ENCODE peak calls at places on chromosomes 13 and 19, in ten cellular contexts. T is left lung, E is uterus, B is left ventricle myocardium inferior, S is IMR-90, W is bronchial epithelial cell, F is hepatocyte, M is cardiac fibroblast, N is GM06990, A is fibroblast of mammary gland. I is an unnamed sample.
A peak's percentile ranks its signal among the peaks of the same experiment; 100 is the strongest.

GRCh38 chr19:38093587-38093986 is 130.4 kb downstream of the DPF1 start:
- DNase-seq in S (no peak), E (no peak), A (no peak), M (no peak), W (no peak), F (no peak), B (peak; percentile 58), T (no peak), N (no peak), I (no peak)

GRCh38 chr13:100035936-100036335 is 53.0 kb upstream of the PCCA start:
- DNase-seq in B (no peak), E (no peak), T (no peak), M (no peak), F (no peak), A (no peak), W (peak; percentile 7), S (no peak), N (no peak), I (no peak)

GRCh38 chr13:23608704-23609413 is 38.6 kb downstream of the TNFRSF19 start:
- DNase-seq in W (no peak), N (no peak), T (no peak), A (peak; percentile 32), S (peak; percentile 42), M (peak; percentile 49), B (peak; percentile 59), F (no peak), E (peak; percentile 62), I (peak; percentile 46)

GRCh38 chr19:55454787-55455243 is 6.6 kb downstream of the ISOC2 start:
- DNase-seq in T (peak; percentile 80), A (peak; percentile 43), N (no peak), S (peak; percentile 22), B (no peak), W (no peak), E (no peak), F (no peak), M (peak; percentile 54), I (peak; percentile 37)

GRCh38 chr13:41461527-41462124 is 4.3 kb downstream of the RGCC start:
- DNase-seq in E (no peak), S (no peak), A (no peak), M (no peak), N (peak; percentile 22), T (no peak), B (no peak), W (no peak), F (no peak), I (no peak)

GRCh38 chr13:110942248-110942981 is 27.5 kb upstream of the ANKRD10 start:
- DNase-seq in S (peak; percentile 44), W (peak; percentile 73), E (no peak), T (no peak), B (no peak), F (no peak), M (peak; percentile 17), A (peak; percentile 14), N (peak; percentile 41), I (no peak)

GRCh38 chr19:16403151-16403977 is 68.4 kb downstream of the EPS15L1 start:
- DNase-seq in S (no peak), W (no peak), T (no peak), N (no peak), A (no peak), M (no peak), B (peak; percentile 39), E (peak; percentile 56), F (no peak), I (no peak)

GRCh38 chr13:27919934-27920676 is at the start of gene PDX1:
- DNase-seq in T (peak; percentile 84), E (no peak), F (peak; percentile 77), M (no peak), N (no peak), S (no peak), B (peak; percentile 27), A (no peak), W (no peak), I (no peak)

GRCh38 chr13:64239372-64239771 is 2823.7 kb upstream of the PCDH20 start:
- DNase-seq in F (no peak), N (no peak), S (peak; percentile 70), T (no peak), B (no peak), M (peak; percentile 79), E (no peak), W (peak; percentile 2), A (peak; percentile 17), I (peak; percentile 68)

GRCh38 chr19:40771101-40771539 is 4.2 kb upstream of the MIA start:
- DNase-seq in B (no peak), N (no peak), A (peak; percentile 27), E (no peak), M (peak; percentile 24), F (no peak), S (no peak), W (no peak), T (no peak), I (no peak)

GRCh38 chr13:30109471-30110135 is 197.7 kb downstream of the KATNAL1 start:
- DNase-seq in F (no peak), M (no peak), T (no peak), S (no peak), A (no peak), B (no peak), W (no peak), E (no peak), N (no peak), I (no peak)

GRCh38 chr13:111046590-111047141 is 68.4 kb upstream of the ARHGEF7 start:
- DNase-seq in T (peak; percentile 60), E (no peak), M (peak; percentile 58), W (no peak), A (peak; percentile 60), S (peak; percentile 58), B (no peak), N (no peak), F (no peak), I (peak; percentile 60)

GRCh38 chr13:28329395-28330158 is 165.4 kb downstream of the FLT1 start:
- DNase-seq in T (no peak), A (peak; percentile 97), B (no peak), S (peak; percentile 97), M (peak; percentile 97), E (peak; percentile 24), N (no peak), W (peak; percentile 8), F (no peak), I (peak; percentile 95)

GRCh38 chr13:40445557-40445990 is 220.9 kb downstream of the FOXO1 start:
- DNase-seq in N (peak; percentile 96), S (no peak), M (peak; percentile 98), B (peak; percentile 42), T (no peak), A (peak; percentile 49), F (no peak), E (peak; percentile 41), W (peak; percentile 99), I (no peak)

GRCh38 chr13:110305949-110306339 is 1.0 kb downstream of the COL4A1 start:
- DNase-seq in T (no peak), N (no peak), E (no peak), A (peak; percentile 42), B (no peak), S (no peak), F (no peak), W (no peak), M (peak; percentile 48), I (no peak)

GRCh38 chr13:23600100-23600499 is 29.9 kb downstream of the TNFRSF19 start:
- DNase-seq in N (no peak), F (no peak), W (no peak), B (no peak), A (no peak), M (no peak), T (no peak), E (no peak), S (no peak), I (no peak)

GRCh38 chr19:16594681-16595091 is 22.5 kb upstream of the SLC35E1 start:
- DNase-seq in S (no peak), W (no peak), T (no peak), M (no peak), A (no peak), N (no peak), E (no peak), B (no peak), F (no peak), I (no peak)

GRCh38 chr13:99501952-99502310 is 659 bp downstream of the TM9SF2 start:
- DNase-seq in W (no peak), A (no peak), F (peak; percentile 55), T (no peak), B (no peak), E (no peak), S (peak; percentile 31), N (no peak), M (peak; percentile 23), I (no peak)

GRCh38 chr13:43805071-43805468 is 18.3 kb upstream of the ENOX1 start:
- DNase-seq in E (peak; percentile 21), S (peak; percentile 96), F (peak; percentile 45), W (peak; percentile 100), N (no peak), A (peak; percentile 100), B (no peak), T (no peak), M (peak; percentile 99), I (peak; percentile 92)

GRCh38 chr19:41887711-41888382 is 4.9 kb downstream of the ARHGEF1 start:
- DNase-seq in T (peak; percentile 92), A (peak; percentile 20), F (peak; percentile 87), W (peak; percentile 96), B (no peak), N (peak; percentile 58), M (peak; percentile 58), E (no peak), S (peak; percentile 64), I (peak; percentile 62)
- TF ChIP-seq CTCF in T (no peak), A (no peak), F (peak; percentile 37), W (peak; percentile 80), B (no peak), N (peak; percentile 58), M (peak; percentile 8), E (no peak), S (no peak), I (peak; percentile 9)

DNA sequence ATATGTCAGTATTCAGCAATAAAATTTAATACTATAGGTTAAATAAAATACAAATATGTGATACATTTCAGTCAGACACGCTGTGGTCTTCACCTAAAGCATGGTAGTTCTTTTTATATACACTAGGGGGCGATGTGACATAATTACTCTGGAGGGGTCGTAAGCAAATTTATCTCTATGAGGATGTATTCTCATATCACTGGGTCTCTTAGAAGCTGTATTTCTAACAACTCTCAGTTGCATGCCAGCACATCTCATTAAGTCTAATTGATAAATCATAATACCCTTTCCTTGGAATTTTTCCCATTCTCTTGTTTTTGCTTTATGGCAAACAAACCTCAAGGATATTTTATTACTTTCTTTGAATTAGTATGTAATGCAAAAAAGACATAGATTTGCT is 3.9 kb upstream of the PCDH17 start:
- DNase-seq in N (no peak), S (peak; percentile 2), A (peak; percentile 25), B (no peak), F (peak; percentile 55), T (no peak), E (no peak), M (peak; percentile 53), W (peak; percentile 39), I (peak; percentile 10)
- TF ChIP-seq CTCF in N (peak; percentile 49), S (peak; percentile 46), A (peak; percentile 56), B (peak; percentile 89), F (peak; percentile 71), T (peak; percentile 63), E (peak; percentile 20), M (peak; percentile 57), W (peak; percentile 36), I (peak; percentile 89)

GRCh38 chr13:49649244-49649962 is 21.1 kb downstream of the ARL11 start:
- DNase-seq in A (peak; percentile 58), N (no peak), M (peak; percentile 64), T (no peak), E (no peak), S (peak; percentile 68), F (peak; percentile 32), W (peak; percentile 57), B (no peak), I (peak; percentile 49)
- TF ChIP-seq CTCF in A (peak; percentile 57), N (no peak), M (peak; percentile 56), T (no peak), E (peak; percentile 24), S (peak; percentile 42), F (peak; percentile 48), W (peak; percentile 29), B (peak; percentile 56), I (peak; percentile 66)

GRCh38 chr19:2087621-2088100 is 8.5 kb downstream of the MOB3A start:
- DNase-seq in T (no peak), B (no peak), W (no peak), F (no peak), S (no peak), A (no peak), N (peak; percentile 79), E (no peak), M (no peak), I (no peak)
- TF ChIP-seq CTCF in T (no peak), B (no peak), W (no peak), F (no peak), S (no peak), A (no peak), N (peak; percentile 49), E (no peak), M (no peak), I (no peak)

I was measured in HFFc6.